ENCODE peak calls at places on chromosomes 16 and 17, in five cellular contexts. One of them, this sample, is unnamed.

GRCh38 chr17:43169561-43170139 is 1.4 kb upstream of the NBR1 start:
- DNase-seq in progenitor cell of endocrine pancreas: no peak
- DNase-seq in kidney tubule cell: no peak
- DNase-seq in HTR-8/SVneo: no peak
- DNase-seq in NCI-H460: no peak
- DNase-seq in this sample: no peak

GRCh38 chr17:44920565-44920940 is 5.3 kb upstream of the GFAP start:
- DNase-seq in progenitor cell of endocrine pancreas: no peak
- DNase-seq in kidney tubule cell: no peak
- DNase-seq in NCI-H460: no peak
- DNase-seq in HTR-8/SVneo: no peak
- DNase-seq in this sample: no peak

GRCh38 chr16:12573300-12573699 is 230.4 kb downstream of the CPPED1 start:
- DNase-seq in NCI-H460: no peak
- DNase-seq in progenitor cell of endocrine pancreas: no peak
- DNase-seq in HTR-8/SVneo: no peak
- DNase-seq in kidney tubule cell: no peak
- DNase-seq in this sample: no peak

GRCh38 chr17:1920948-1921351 is 91.1 kb downstream of the RPA1 start:
- DNase-seq in kidney tubule cell: no peak
- DNase-seq in NCI-H460: no peak
- DNase-seq in HTR-8/SVneo: no peak
- DNase-seq in progenitor cell of endocrine pancreas: no peak
- DNase-seq in this sample: no peak

GRCh38 chr17:7282752-7283321 is 1.3 kb downstream of the SLC2A4 start:
- DNase-seq in HTR-8/SVneo: no peak
- DNase-seq in kidney tubule cell: no peak
- DNase-seq in progenitor cell of endocrine pancreas: no peak
- DNase-seq in NCI-H460: no peak
- DNase-seq in this sample: no peak

GRCh38 chr17:35607239-35607817 is 20.2 kb downstream of the AP2B1 start:
- DNase-seq in progenitor cell of endocrine pancreas: no peak
- DNase-seq in NCI-H460: no peak
- DNase-seq in kidney tubule cell: no peak
- DNase-seq in HTR-8/SVneo: no peak
- DNase-seq in this sample: no peak

GRCh38 chr17:75270966-75271232 is at the start of gene MIF4GD:
- DNase-seq in NCI-H460: no peak
- DNase-seq in progenitor cell of endocrine pancreas: no peak
- DNase-seq in kidney tubule cell: no peak
- DNase-seq in HTR-8/SVneo: no peak
- DNase-seq in this sample: no peak

GRCh38 chr17:61361084-61361483 is 38.6 kb upstream of the TBX2 start:
- DNase-seq in NCI-H460: no peak
- DNase-seq in progenitor cell of endocrine pancreas: no peak
- DNase-seq in HTR-8/SVneo: peak
- DNase-seq in kidney tubule cell: peak
- DNase-seq in this sample: no peak

GRCh38 chr17:83131268-83132011 is 52.0 kb downstream of the METRNL start:
- DNase-seq in progenitor cell of endocrine pancreas: no peak
- DNase-seq in NCI-H460: no peak
- DNase-seq in kidney tubule cell: no peak
- DNase-seq in HTR-8/SVneo: no peak
- DNase-seq in this sample: no peak

GRCh38 chr17:31597646-31598387 is 206.3 kb downstream of the RAB11FIP4 start:
- DNase-seq in progenitor cell of endocrine pancreas: no peak
- DNase-seq in HTR-8/SVneo: no peak
- DNase-seq in NCI-H460: no peak
- DNase-seq in kidney tubule cell: no peak
- DNase-seq in this sample: no peak

GRCh38 chr17:64315032-64315490 is 52.0 kb upstream of the TEX2 start:
- DNase-seq in HTR-8/SVneo: no peak
- DNase-seq in kidney tubule cell: no peak
- DNase-seq in progenitor cell of endocrine pancreas: no peak
- DNase-seq in NCI-H460: no peak
- DNase-seq in this sample: no peak

GRCh38 chr16:1983053-1983543 is 895 bp upstream of the GFER start:
- DNase-seq in HTR-8/SVneo: no peak
- DNase-seq in NCI-H460: no peak
- DNase-seq in progenitor cell of endocrine pancreas: no peak
- DNase-seq in kidney tubule cell: no peak
- DNase-seq in this sample: no peak

GRCh38 chr17:78798695-78799559 is 16.9 kb upstream of the CYTH1 start:
- DNase-seq in NCI-H460: peak
- DNase-seq in kidney tubule cell: peak
- DNase-seq in progenitor cell of endocrine pancreas: no peak
- DNase-seq in HTR-8/SVneo: no peak
- DNase-seq in this sample: peak

GRCh38 chr17:15649861-15650391 is 30.4 kb upstream of the FBXW10B start:
- DNase-seq in HTR-8/SVneo: no peak
- DNase-seq in kidney tubule cell: peak
- DNase-seq in NCI-H460: peak
- DNase-seq in progenitor cell of endocrine pancreas: no peak
- DNase-seq in this sample: peak

GRCh38 chr17:27354491-27355081 is 60.7 kb downstream of the WSB1 start:
- DNase-seq in HTR-8/SVneo: no peak
- DNase-seq in NCI-H460: no peak
- DNase-seq in progenitor cell of endocrine pancreas: no peak
- DNase-seq in kidney tubule cell: peak
- DNase-seq in this sample: no peak

GRCh38 chr17:39981207-39982068 is 831 bp downstream of the PSMD3 start:
- DNase-seq in NCI-H460: no peak
- DNase-seq in kidney tubule cell: no peak
- DNase-seq in HTR-8/SVneo: no peak
- DNase-seq in progenitor cell of endocrine pancreas: no peak
- DNase-seq in this sample: peak

GRCh38 chr16:85733839-85734170 is 17.1 kb downstream of the C16orf74 start:
- DNase-seq in NCI-H460: no peak
- DNase-seq in HTR-8/SVneo: no peak
- DNase-seq in kidney tubule cell: no peak
- DNase-seq in progenitor cell of endocrine pancreas: no peak
- DNase-seq in this sample: no peak

GRCh38 chr16:82192665-82193064 is 22.6 kb upstream of the MPHOSPH6 start:
- DNase-seq in HTR-8/SVneo: peak
- DNase-seq in progenitor cell of endocrine pancreas: no peak
- DNase-seq in NCI-H460: no peak
- DNase-seq in kidney tubule cell: peak
- DNase-seq in this sample: peak

GRCh38 chr16:3285131-3285530 is 1.8 kb downstream of the ZNF263 start:
- DNase-seq in HTR-8/SVneo: no peak
- DNase-seq in NCI-H460: no peak
- DNase-seq in kidney tubule cell: no peak
- DNase-seq in progenitor cell of endocrine pancreas: no peak
- DNase-seq in this sample: no peak

GRCh38 chr16:67349172-67349571 is 22.6 kb downstream of the LRRC36 start:
- DNase-seq in progenitor cell of endocrine pancreas: no peak
- DNase-seq in HTR-8/SVneo: no peak
- DNase-seq in NCI-H460: peak
- DNase-seq in kidney tubule cell: peak
- DNase-seq in this sample: peak

GRCh38 chr17:70478883-70479282 is 309.6 kb downstream of the KCNJ2 start:
- DNase-seq in HTR-8/SVneo: no peak
- DNase-seq in kidney tubule cell: no peak
- DNase-seq in progenitor cell of endocrine pancreas: no peak
- DNase-seq in NCI-H460: no peak
- DNase-seq in this sample: no peak

GRCh38 chr17:57889892-57890856 is 40.3 kb upstream of the MRPS23 start:
- DNase-seq in NCI-H460: no peak
- DNase-seq in progenitor cell of endocrine pancreas: no peak
- DNase-seq in HTR-8/SVneo: peak
- DNase-seq in kidney tubule cell: peak
- DNase-seq in this sample: peak

GRCh38 chr16:8931864-8932263 is 31.8 kb downstream of the USP7 start:
- DNase-seq in NCI-H460: peak
- DNase-seq in HTR-8/SVneo: peak
- DNase-seq in kidney tubule cell: peak
- DNase-seq in progenitor cell of endocrine pancreas: peak
- DNase-seq in this sample: no peak

GRCh38 chr17:68455756-68456528 is 1.4 kb downstream of the WIPI1 start:
- DNase-seq in kidney tubule cell: peak
- DNase-seq in NCI-H460: no peak
- DNase-seq in progenitor cell of endocrine pancreas: no peak
- DNase-seq in HTR-8/SVneo: peak
- DNase-seq in this sample: no peak

GRCh38 chr17:43211480-43212402 is at the start of gene TMEM106A:
- DNase-seq in HTR-8/SVneo: peak
- DNase-seq in kidney tubule cell: peak
- DNase-seq in progenitor cell of endocrine pancreas: peak
- DNase-seq in NCI-H460: peak
- DNase-seq in this sample: peak

GRCh38 chr16:83365166-83365565 is 442.6 kb upstream of the HSBP1 start:
- DNase-seq in progenitor cell of endocrine pancreas: no peak
- DNase-seq in kidney tubule cell: no peak
- DNase-seq in NCI-H460: no peak
- DNase-seq in HTR-8/SVneo: no peak
- DNase-seq in this sample: no peak

GRCh38 chr17:78014651-78015050 is 56.1 kb downstream of the TNRC6C start:
- DNase-seq in HTR-8/SVneo: no peak
- DNase-seq in NCI-H460: no peak
- DNase-seq in kidney tubule cell: no peak
- DNase-seq in progenitor cell of endocrine pancreas: no peak
- DNase-seq in this sample: no peak